ENCODE peak calls at places on chromosomes 13 and 19, in six cellular contexts. Y is thoracic aorta, Z is fibroblast of lung, A is aorta, L is GM23248, K is lower lobe of right lung. N is an unnamed sample.

GRCh38 chr19:34172661-34173144 is 399 bp downstream of the LSM14A start:
- DNase-seq in Y (no peak), Z (no peak), A (no peak), L (peak), K (peak), N (peak)

GRCh38 chr13:90302113-90302512 is 1045.4 kb upstream of the MIR17HG start:
- DNase-seq in Y (no peak), Z (peak), A (no peak), L (peak), K (no peak), N (no peak)

GRCh38 chr19:55133639-55134444 is 15.2 kb downstream of the TNNT1 start:
- DNase-seq in Y (no peak), Z (no peak), A (no peak), L (no peak), K (no peak), N (no peak)

GRCh38 chr13:48334534-48335127 is 31.1 kb downstream of the RB1 start:
- DNase-seq in Y (no peak), Z (peak), A (no peak), L (peak), K (no peak), N (no peak)

GRCh38 chr13:21359855-21360254 is 99.2 kb downstream of the ZDHHC20 start:
- DNase-seq in Y (no peak), Z (no peak), A (no peak), L (no peak), K (no peak), N (no peak)

GRCh38 chr13:90801621-90802020 is 545.9 kb upstream of the MIR17HG start:
- DNase-seq in Y (no peak), Z (no peak), A (no peak), L (no peak), K (no peak), N (no peak)

GRCh38 chr13:110559986-110560385 is 1.5 kb downstream of the RAB20 start:
- DNase-seq in Y (no peak), Z (no peak), A (no peak), L (peak), K (no peak), N (no peak)

GRCh38 chr13:93169980-93170379 is 56.6 kb upstream of the GPC6 start:
- DNase-seq in Y (no peak), Z (peak), A (no peak), L (peak), K (no peak), N (no peak)

GRCh38 chr19:19434483-19435045 is 29.1 kb downstream of the GATAD2A start:
- DNase-seq in Y (no peak), Z (peak), A (no peak), L (peak), K (no peak), N (no peak)

GRCh38 chr19:50922316-50922853 is 11.2 kb upstream of the KLK4 start:
- DNase-seq in Y (no peak), Z (peak), A (peak), L (peak), K (peak), N (peak)

GRCh38 chr13:28408235-28408848 is 86.6 kb downstream of the FLT1 start:
- DNase-seq in Y (no peak), Z (no peak), A (no peak), L (no peak), K (no peak), N (no peak)

GRCh38 chr19:34337747-34338146 is 27.2 kb upstream of the GPI start:
- DNase-seq in Y (no peak), Z (no peak), A (no peak), L (no peak), K (no peak), N (no peak)

GRCh38 chr19:33194884-33195710 is 967 bp downstream of the LRP3 start:
- DNase-seq in Y (no peak), Z (peak), A (peak), L (peak), K (no peak), N (no peak)

GRCh38 chr19:10911579-10912363 is 16.7 kb downstream of the YIPF2 start:
- DNase-seq in Y (no peak), Z (no peak), A (no peak), L (no peak), K (no peak), N (peak)
- H3K27ac ChIP-seq in Y (no peak), Z (no peak), A (no peak), L (no peak), K (no peak), N (peak)

GRCh38 chr19:23772668-23773063 is 14.0 kb upstream of the ZNF681 start:
- DNase-seq in Y (no peak), Z (no peak), A (no peak), L (no peak), K (no peak), N (no peak)

GRCh38 chr19:23769691-23770468 is 11.2 kb upstream of the ZNF681 start:
- DNase-seq in Y (no peak), Z (no peak), A (no peak), L (no peak), K (no peak), N (no peak)

GRCh38 chr19:23770672-23771250 is 12.1 kb upstream of the ZNF681 start:
- DNase-seq in Y (no peak), Z (no peak), A (no peak), L (no peak), K (no peak), N (no peak)

GRCh38 chr19:23771761-23772667 is 13.3 kb upstream of the ZNF681 start:
- DNase-seq in Y (no peak), Z (no peak), A (no peak), L (no peak), K (no peak), N (no peak)

GRCh38 chr19:23771348-23771747 is 12.7 kb upstream of the ZNF681 start:
- DNase-seq in Y (no peak), Z (no peak), A (no peak), L (no peak), K (no peak), N (no peak)
- H3K27ac ChIP-seq in Y (no peak), Z (no peak), A (no peak), L (no peak), K (no peak), N (no peak)

GRCh38 chr19:372306-372890 is 27.8 kb upstream of the MIER2 start:
- DNase-seq in Y (no peak), Z (peak), A (peak), L (peak), K (no peak), N (peak)
- H3K27ac ChIP-seq in Y (no peak), Z (no peak), A (no peak), L (no peak), K (no peak), N (no peak)

GRCh38 chr19:17091758-17092333 is 16.3 kb downstream of the MYO9B start:
- DNase-seq in Y (no peak), Z (no peak), A (peak), L (no peak), K (peak), N (no peak)
- H3K27ac ChIP-seq in Y (peak), Z (no peak), A (no peak), L (no peak), K (peak), N (peak)

N was measured in caudate nucleus.